ENCODE peak calls at places on chromosomes 6 and 20, in four cellular contexts. One of them, this sample, is unnamed.
A peak's percentile ranks its signal among the peaks of the same experiment; 100 is the strongest.

GRCh38 chr6:12150812-12151432 is 138.8 kb downstream of the HIVEP1 start:
- DNase-seq in H9: peak; percentile 63
- DNase-seq in H1: peak; percentile 67
- DNase-seq in IMR-90: no peak
- DNase-seq in this sample: peak; percentile 66

GRCh38 chr6:82840571-82840970 is 225.1 kb downstream of the UBE3D start:
- DNase-seq in H9: no peak
- DNase-seq in H1: no peak
- DNase-seq in IMR-90: peak; percentile 2
- DNase-seq in this sample: no peak

GRCh38 chr6:79640146-79641111 is 9.3 kb downstream of the SH3BGRL2 start:
- DNase-seq in H9: no peak
- DNase-seq in H1: no peak
- DNase-seq in IMR-90: no peak
- DNase-seq in this sample: no peak

GRCh38 chr20:19911810-19912382 is 105.3 kb upstream of the NAA20 start:
- DNase-seq in H9: no peak
- DNase-seq in H1: no peak
- DNase-seq in IMR-90: no peak
- DNase-seq in this sample: no peak

GRCh38 chr6:68778356-68779020 is 143.4 kb downstream of the ADGRB3 start:
- DNase-seq in H9: peak; percentile 36
- DNase-seq in H1: peak; percentile 50
- DNase-seq in IMR-90: peak; percentile 7
- DNase-seq in this sample: peak; percentile 72

GRCh38 chr20:62755817-62756724 is 40.2 kb upstream of the MRGBP start:
- DNase-seq in H9: no peak
- DNase-seq in H1: no peak
- DNase-seq in IMR-90: no peak
- DNase-seq in this sample: no peak

GRCh38 chr6:70277480-70277879 is 25.4 kb downstream of the COL9A1 start:
- DNase-seq in H9: no peak
- DNase-seq in H1: no peak
- DNase-seq in IMR-90: peak; percentile 23
- DNase-seq in this sample: no peak

GRCh38 chr6:47188588-47189021 is 121.1 kb downstream of the TNFRSF21 start:
- DNase-seq in H9: no peak
- DNase-seq in H1: no peak
- DNase-seq in IMR-90: peak; percentile 78
- DNase-seq in this sample: peak; percentile 90

GRCh38 chr20:58851221-58851968 is 693 bp upstream of the GNAS-AS1 start:
- DNase-seq in H9: peak; percentile 68
- DNase-seq in H1: peak; percentile 71
- DNase-seq in IMR-90: no peak
- DNase-seq in this sample: no peak

GRCh38 chr6:13813621-13814175 is 659 bp downstream of the MCUR1 start:
- DNase-seq in H9: peak; percentile 87
- DNase-seq in H1: no peak
- DNase-seq in IMR-90: peak; percentile 50
- DNase-seq in this sample: peak; percentile 96

GRCh38 chr6:96704713-96705112 is 132.6 kb downstream of the GPR63 start:
- DNase-seq in H9: no peak
- DNase-seq in H1: no peak
- DNase-seq in IMR-90: no peak
- DNase-seq in this sample: no peak

GRCh38 chr20:53598140-53599038 is 4.8 kb upstream of the ZNF217 start:
- DNase-seq in H9: no peak
- DNase-seq in H1: peak; percentile 40
- DNase-seq in IMR-90: no peak
- DNase-seq in this sample: no peak

GRCh38 chr20:50189681-50190250 is 864 bp upstream of the CEBPB start:
- DNase-seq in H9: peak; percentile 83
- DNase-seq in H1: no peak
- DNase-seq in IMR-90: no peak
- DNase-seq in this sample: peak; percentile 38

GRCh38 chr20:53335509-53335908 is 258.1 kb downstream of the ZNF217 start:
- DNase-seq in H9: no peak
- DNase-seq in H1: no peak
- DNase-seq in IMR-90: no peak
- DNase-seq in this sample: peak; percentile 30

GRCh38 chr20:775679-776135 is 7.4 kb upstream of the SLC52A3 start:
- DNase-seq in H9: peak; percentile 90
- DNase-seq in H1: peak; percentile 81
- DNase-seq in IMR-90: no peak
- DNase-seq in this sample: peak; percentile 43

GRCh38 chr6:139539852-139540251 is 165.4 kb upstream of the CITED2 start:
- DNase-seq in H9: peak; percentile 49
- DNase-seq in H1: no peak
- DNase-seq in IMR-90: peak; percentile 98
- DNase-seq in this sample: peak; percentile 84

GRCh38 chr6:6599468-6599873 is 11.0 kb downstream of the LY86 start:
- DNase-seq in H9: no peak
- DNase-seq in H1: no peak
- DNase-seq in IMR-90: no peak
- DNase-seq in this sample: no peak

GRCh38 chr6:159102373-159103160 is 57.8 kb upstream of the TAGAP start:
- DNase-seq in H9: no peak
- DNase-seq in H1: peak; percentile 14
- DNase-seq in IMR-90: no peak
- DNase-seq in this sample: no peak

GRCh38 chr20:34269996-34270627 is 28.9 kb downstream of the ASIP start:
- DNase-seq in H9: no peak
- DNase-seq in H1: no peak
- DNase-seq in IMR-90: no peak
- DNase-seq in this sample: no peak

GRCh38 chr6:28383235-28384142 is 16.1 kb downstream of the ZSCAN12 start:
- DNase-seq in H9: peak; percentile 96
- DNase-seq in H1: peak; percentile 94
- DNase-seq in IMR-90: peak; percentile 93
- DNase-seq in this sample: peak; percentile 97

GRCh38 chr6:160791459-160791858 is 89.4 kb downstream of the PLG start:
- DNase-seq in H9: no peak
- DNase-seq in H1: no peak
- DNase-seq in IMR-90: no peak
- DNase-seq in this sample: no peak

GRCh38 chr20:20362774-20363435 is 5.0 kb upstream of the INSM1 start:
- DNase-seq in H9: peak; percentile 76
- DNase-seq in H1: peak; percentile 65
- DNase-seq in IMR-90: no peak
- DNase-seq in this sample: peak; percentile 81

GRCh38 chr6:38391206-38391908 is 248.4 kb downstream of the BTBD9 start:
- DNase-seq in H9: no peak
- DNase-seq in H1: no peak
- DNase-seq in IMR-90: peak; percentile 55
- DNase-seq in this sample: peak; percentile 28

GRCh38 chr6:152338335-152339125 is 298.6 kb downstream of the SYNE1 start:
- DNase-seq in H9: peak; percentile 45
- DNase-seq in H1: peak; percentile 75
- DNase-seq in IMR-90: peak; percentile 21
- DNase-seq in this sample: peak; percentile 22

GRCh38 chr20:48360338-48360698 is 467.5 kb downstream of the PREX1 start:
- DNase-seq in H9: no peak
- DNase-seq in H1: no peak
- DNase-seq in IMR-90: no peak
- DNase-seq in this sample: no peak

GRCh38 chr6:41189968-41190367 is 11.0 kb downstream of the TREML2 start:
- DNase-seq in H9: no peak
- DNase-seq in H1: peak; percentile 11
- DNase-seq in IMR-90: no peak
- DNase-seq in this sample: no peak

GRCh38 chr6:156948807-156949206 is 171.6 kb downstream of the ARID1B start:
- DNase-seq in H9: no peak
- DNase-seq in H1: no peak
- DNase-seq in IMR-90: peak; percentile 97
- DNase-seq in this sample: peak; percentile 49

GRCh38 chr6:156948240-156948639 is 171.1 kb downstream of the ARID1B start:
- DNase-seq in H9: no peak
- DNase-seq in H1: no peak
- DNase-seq in IMR-90: no peak
- DNase-seq in this sample: no peak

GRCh38 chr6:156950084-156950483 is 172.9 kb downstream of the ARID1B start:
- DNase-seq in H9: no peak
- DNase-seq in H1: no peak
- DNase-seq in IMR-90: no peak
- DNase-seq in this sample: no peak

GRCh38 chr6:156946370-156946936 is 169.3 kb downstream of the ARID1B start:
- DNase-seq in H9: no peak
- DNase-seq in H1: no peak
- DNase-seq in IMR-90: no peak
- DNase-seq in this sample: peak; percentile 46

DNA sequence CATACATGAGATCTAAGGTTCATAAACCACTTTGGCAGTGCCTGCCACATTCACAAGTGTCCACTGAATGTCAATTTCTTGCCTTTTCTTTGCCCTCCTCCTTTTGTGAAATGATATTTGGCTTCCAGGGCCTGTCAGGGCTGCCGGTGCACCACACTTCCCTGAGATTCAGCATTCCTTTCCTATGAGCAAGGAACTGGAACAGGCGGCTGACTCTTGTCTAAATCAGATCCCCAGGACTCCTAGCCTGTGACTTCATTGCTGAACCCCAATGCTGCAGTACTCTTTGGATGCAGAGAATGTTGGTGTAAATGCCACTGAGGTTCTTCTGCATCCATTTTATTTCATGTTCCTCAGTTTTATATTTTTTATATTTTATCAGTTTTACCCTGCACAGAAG is 172.2 kb downstream of the ARID1B start:
- DNase-seq in H9: no peak
- DNase-seq in H1: no peak
- DNase-seq in IMR-90: peak; percentile 81
- DNase-seq in this sample: peak; percentile 74
- H4K5ac ChIP-seq in H9: no peak overlapping the region
- H4K5ac ChIP-seq in H1: no peak overlapping the region
- H4K5ac ChIP-seq in IMR-90: no peak overlapping the region
- H4K5ac ChIP-seq in this sample: no peak overlapping the region

GRCh38 chr6:170082531-170083187 is 208.2 kb downstream of the DLL1 start:
- DNase-seq in H9: peak; percentile 22
- DNase-seq in H1: no peak
- DNase-seq in IMR-90: no peak
- DNase-seq in this sample: no peak

GRCh38 chr6:170080169-170080827 is 210.6 kb downstream of the DLL1 start:
- DNase-seq in H9: no peak
- DNase-seq in H1: no peak
- DNase-seq in IMR-90: no peak
- DNase-seq in this sample: no peak

GRCh38 chr6:170082067-170082466 is 208.8 kb downstream of the DLL1 start:
- DNase-seq in H9: no peak
- DNase-seq in H1: no peak
- DNase-seq in IMR-90: no peak
- DNase-seq in this sample: no peak

GRCh38 chr6:170081556-170081955 is 209.3 kb downstream of the DLL1 start:
- DNase-seq in H9: no peak
- DNase-seq in H1: no peak
- DNase-seq in IMR-90: no peak
- DNase-seq in this sample: no peak

GRCh38 chr6:170080828-170081368 is 210.0 kb downstream of the DLL1 start:
- DNase-seq in H9: peak; percentile 21
- DNase-seq in H1: peak; percentile 36
- DNase-seq in IMR-90: no peak
- DNase-seq in this sample: no peak
- H3K18ac ChIP-seq in H9: no peak overlapping the region
- H3K18ac ChIP-seq in H1: no peak overlapping the region
- H3K18ac ChIP-seq in IMR-90: no peak overlapping the region
- H3K18ac ChIP-seq in this sample: no peak overlapping the region

GRCh38 chr20:21520702-21521595 is 7.1 kb upstream of the NKX2-2 start:
- DNase-seq in H9: peak; percentile 75
- DNase-seq in H1: no peak
- DNase-seq in IMR-90: no peak
- DNase-seq in this sample: peak; percentile 67

GRCh38 chr20:21523398-21523868 is 9.6 kb upstream of the NKX2-2 start:
- DNase-seq in H9: peak; percentile 36
- DNase-seq in H1: no peak
- DNase-seq in IMR-90: no peak
- DNase-seq in this sample: no peak

GRCh38 chr20:21523895-21524294 is 10.0 kb upstream of the NKX2-2 start:
- DNase-seq in H9: no peak
- DNase-seq in H1: no peak
- DNase-seq in IMR-90: no peak
- DNase-seq in this sample: no peak

GRCh38 chr20:21522479-21523397 is 8.9 kb upstream of the NKX2-2 start:
- DNase-seq in H9: peak; percentile 33
- DNase-seq in H1: peak; percentile 71
- DNase-seq in IMR-90: no peak
- DNase-seq in this sample: peak; percentile 31

DNA sequence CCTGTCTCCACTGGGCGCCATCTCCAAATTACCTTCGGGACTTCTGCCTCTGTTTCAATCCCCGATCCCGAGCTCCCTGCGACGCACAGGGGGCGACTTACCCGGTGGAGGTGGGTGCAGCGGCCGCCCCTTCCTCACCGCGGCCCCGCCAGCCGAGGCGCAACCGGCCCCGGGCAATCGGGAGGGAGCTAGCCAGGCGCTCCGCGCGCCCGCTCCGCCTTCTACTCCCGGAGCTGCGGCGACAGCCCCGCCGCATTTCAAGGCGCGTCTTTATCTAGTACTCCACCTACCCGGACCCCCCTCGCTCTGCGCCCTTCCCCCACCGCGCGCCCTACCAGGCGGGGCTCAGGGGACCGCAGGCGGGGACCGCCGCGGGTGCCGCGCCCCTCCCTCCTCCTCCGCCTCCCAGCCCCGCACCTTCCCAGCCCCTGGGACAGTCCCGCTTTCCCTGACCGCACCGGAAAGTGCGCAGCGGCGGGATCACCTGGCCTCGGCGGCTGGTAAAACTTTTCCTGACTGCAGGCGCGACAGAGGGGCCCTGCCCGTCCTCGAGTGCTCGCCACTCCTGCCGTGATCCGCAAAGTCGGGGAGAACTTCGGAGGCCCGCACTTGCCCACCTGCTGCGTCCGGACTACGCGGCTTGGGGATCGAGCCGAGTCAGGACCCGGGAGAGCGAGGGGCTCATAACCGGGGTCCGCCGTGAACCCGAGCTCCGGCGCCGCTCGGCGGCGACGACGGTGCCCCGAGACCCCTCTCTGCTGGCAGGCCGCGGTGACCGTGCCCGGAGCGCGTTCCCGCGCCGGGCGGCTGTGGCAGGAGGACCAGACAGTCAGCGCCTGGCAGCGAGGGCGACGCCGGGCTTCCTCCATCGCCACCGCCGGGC is 8.0 kb upstream of the NKX2-2 start:
- DNase-seq in H9: peak; percentile 56
- DNase-seq in H1: peak; percentile 85
- DNase-seq in IMR-90: no peak
- DNase-seq in this sample: no peak
- H4K5ac ChIP-seq in H9: no peak overlapping the region
- H4K5ac ChIP-seq in H1: no peak overlapping the region
- H4K5ac ChIP-seq in IMR-90: no peak overlapping the region
- H4K5ac ChIP-seq in this sample: no peak overlapping the region

DNA sequence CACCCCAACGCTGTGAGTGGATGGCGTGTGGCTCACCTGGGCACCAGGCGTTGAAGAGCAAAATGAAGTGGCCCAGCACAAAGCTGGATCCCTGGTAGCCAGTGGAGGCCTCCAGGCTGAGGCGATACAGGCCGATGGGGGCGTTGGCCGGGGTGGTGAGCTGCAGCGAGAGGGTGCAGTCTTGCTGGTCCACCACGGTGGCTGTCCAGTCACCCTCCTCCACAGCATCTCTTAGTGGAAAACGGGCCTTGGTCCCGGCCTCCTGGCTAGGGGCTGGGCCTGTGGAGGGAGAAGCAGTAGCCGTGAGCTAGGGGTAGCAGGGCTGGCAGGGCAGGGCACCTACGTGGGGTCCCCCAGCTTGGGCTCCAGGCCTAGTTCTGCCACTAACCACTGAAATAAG is 9.3 kb downstream of the TGM2 start:
- DNase-seq in H9: no peak
- DNase-seq in H1: no peak
- DNase-seq in IMR-90: no peak
- DNase-seq in this sample: no peak
- H3K18ac ChIP-seq in H9: no peak overlapping the region
- H3K18ac ChIP-seq in H1: no peak overlapping the region
- H3K18ac ChIP-seq in IMR-90: no peak overlapping the region
- H3K18ac ChIP-seq in this sample: no peak overlapping the region

This sample was measured in mesendoderm.